ENCODE peak calls at places on chromosomes 4 and X, in five cellular contexts. Y is heart left ventricle, H is fibroblast of lung, T is H1, M is WERI-Rb-1. Z is an unnamed sample.

GRCh38 chrX:118226060-118226428 is 109.4 kb upstream of the KLHL13 start:
- DNase-seq in Y (no peak), H (no peak), T (no peak), M (no peak), Z (no peak)

GRCh38 chrX:48025561-48025960 is 18.8 kb downstream of the SPACA5 start:
- DNase-seq in Y (no peak), H (peak; percentile 74), T (peak; percentile 50), M (peak; percentile 65), Z (peak; percentile 43)

GRCh38 chrX:115639481-115639880 is 78.5 kb downstream of the PLS3 start:
- DNase-seq in Y (no peak), H (no peak), T (no peak), M (no peak), Z (no peak)

GRCh38 chr4:899556-899906 is 32.6 kb downstream of the GAK start:
- DNase-seq in Y (no peak), H (no peak), T (no peak), M (no peak), Z (no peak)

GRCh38 chr4:158622251-158622650 is 49.4 kb downstream of the C4orf46 start:
- DNase-seq in Y (no peak), H (no peak), T (no peak), M (no peak), Z (no peak)

GRCh38 chrX:28550331-28550872 is 36.8 kb upstream of the IL1RAPL1 start:
- DNase-seq in Y (no peak), H (no peak), T (no peak), M (no peak), Z (no peak)

GRCh38 chrX:58025979-58026378 is 115.7 kb upstream of the ZXDA start:
- DNase-seq in Y (no peak), H (peak; percentile 1), T (peak; percentile 24), M (peak; percentile 29), Z (no peak)

GRCh38 chr4:57151481-57151880 is 41.3 kb upstream of the IGFBP7 start:
- DNase-seq in Y (no peak), H (no peak), T (no peak), M (no peak), Z (no peak)

GRCh38 chr4:45693746-45694145 is 430.1 kb downstream of the GABRG1 start:
- DNase-seq in Y (no peak), H (peak; percentile 0), T (no peak), M (no peak), Z (no peak)

GRCh38 chr4:87497141-87497540 is 32.0 kb downstream of the SPARCL1 start:
- DNase-seq in Y (no peak), H (no peak), T (peak; percentile 68), M (peak; percentile 11), Z (no peak)

GRCh38 chr4:19944806-19945205 is 306.9 kb upstream of the SLIT2 start:
- DNase-seq in Y (no peak), H (no peak), T (no peak), M (no peak), Z (no peak)

GRCh38 chr4:145452447-145453162 is 29.0 kb upstream of the SMAD1 start:
- DNase-seq in Y (no peak), H (no peak), T (no peak), M (no peak), Z (no peak)

GRCh38 chr4:17688011-17688441 is 73.6 kb downstream of the MED28 start:
- DNase-seq in Y (no peak), H (no peak), T (no peak), M (no peak), Z (no peak)

GRCh38 chrX:137547291-137547690 is 18.6 kb upstream of the ZIC3 start:
- DNase-seq in Y (no peak), H (no peak), T (peak; percentile 52), M (no peak), Z (no peak)

GRCh38 chr4:116357758-116358157 is 727.6 kb downstream of the TRAM1L1 start:
- DNase-seq in Y (no peak), H (no peak), T (no peak), M (no peak), Z (no peak)

GRCh38 chr4:123997736-123998449 is 601.3 kb downstream of the SPRY1 start:
- DNase-seq in Y (no peak), H (no peak), T (no peak), M (no peak), Z (no peak)

GRCh38 chrX:110407910-110408545 is 49.4 kb downstream of the RTL9 start:
- DNase-seq in Y (no peak), H (peak; percentile 72), T (peak; percentile 62), M (peak; percentile 53), Z (no peak)

GRCh38 chr4:105613326-105613725 is 60.9 kb downstream of the ARHGEF38 start:
- DNase-seq in Y (no peak), H (no peak), T (no peak), M (no peak), Z (no peak)

GRCh38 chr4:143360838-143361237 is 24.2 kb downstream of the GAB1 start:
- DNase-seq in Y (no peak), H (no peak), T (no peak), M (no peak), Z (no peak)
- H3K27ac ChIP-seq in Y (peak overlapping the region; percentile 1), H (no peak overlapping the region), T (no peak overlapping the region), M (no peak overlapping the region), Z (no peak overlapping the region)

DNA sequence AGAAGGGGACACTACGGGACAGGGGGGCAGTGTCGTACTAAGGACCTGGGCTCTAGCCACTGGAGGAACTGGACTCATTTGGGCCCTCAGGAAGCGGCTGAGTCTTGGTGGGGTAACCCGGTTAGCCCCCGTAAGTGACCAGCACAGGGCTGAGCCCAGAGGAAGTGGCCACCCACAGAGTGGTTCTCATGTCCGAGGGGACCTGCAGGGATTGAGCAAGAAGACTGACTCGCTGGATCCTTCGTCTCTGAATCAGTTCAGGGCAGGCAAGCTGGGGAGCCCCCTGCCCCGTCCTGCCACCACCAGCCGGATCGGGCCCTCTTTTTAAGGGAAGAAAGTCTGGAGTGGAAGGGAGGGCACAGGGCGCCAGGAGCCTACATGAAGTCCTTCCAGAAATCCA is 719 bp upstream of the BGN start:
- DNase-seq in Y (no peak), H (no peak), T (no peak), M (no peak), Z (no peak)
- H3K27ac ChIP-seq in Y (peak overlapping the region; percentile 83), H (no peak overlapping the region), T (no peak overlapping the region), M (peak overlapping the region; percentile 6), Z (no peak overlapping the region)

GRCh38 chr4:7360802-7361201 is 73.9 kb downstream of the PSAPL1 start:
- DNase-seq in Y (peak; percentile 35), H (no peak), T (no peak), M (no peak), Z (no peak)

GRCh38 chr4:7361256-7361655 is 73.5 kb downstream of the PSAPL1 start:
- DNase-seq in Y (peak; percentile 71), H (no peak), T (no peak), M (no peak), Z (no peak)

GRCh38 chr4:7357296-7357680 is 77.4 kb downstream of the PSAPL1 start:
- DNase-seq in Y (peak; percentile 16), H (no peak), T (no peak), M (no peak), Z (no peak)

GRCh38 chr4:7358100-7358735 is 76.5 kb downstream of the PSAPL1 start:
- DNase-seq in Y (peak; percentile 45), H (peak; percentile 88), T (no peak), M (peak; percentile 74), Z (no peak)

GRCh38 chr4:7359302-7360063 is 75.2 kb downstream of the PSAPL1 start:
- DNase-seq in Y (peak; percentile 11), H (no peak), T (no peak), M (no peak), Z (no peak)
- H3K27ac ChIP-seq in Y (no peak overlapping the region), H (no peak overlapping the region), T (no peak overlapping the region), M (peak overlapping the region; percentile 61), Z (no peak overlapping the region)

GRCh38 chr4:143347495-143347894 is 10.8 kb downstream of the GAB1 start:
- DNase-seq in Y (no peak), H (no peak), T (no peak), M (no peak), Z (no peak)
- H3K27ac ChIP-seq in Y (no peak overlapping the region), H (no peak overlapping the region), T (no peak overlapping the region), M (no peak overlapping the region), Z (no peak overlapping the region)

GRCh38 chr4:118746251-118746919 is 61.2 kb downstream of the METTL14 start:
- DNase-seq in Y (no peak), H (no peak), T (no peak), M (no peak), Z (no peak)
- H3K27ac ChIP-seq in Y (peak overlapping the region; percentile 86), H (no peak overlapping the region), T (no peak overlapping the region), M (no peak overlapping the region), Z (no peak overlapping the region)

GRCh38 chrX:56817179-56817578 is 88.1 kb downstream of the NBDY start:
- DNase-seq in Y (no peak), H (no peak), T (no peak), M (no peak), Z (no peak)

GRCh38 chrX:56813318-56813837 is 84.3 kb downstream of the NBDY start:
- DNase-seq in Y (no peak), H (peak; percentile 51), T (no peak), M (no peak), Z (no peak)

GRCh38 chrX:56811599-56811998 is 82.6 kb downstream of the NBDY start:
- DNase-seq in Y (no peak), H (no peak), T (no peak), M (no peak), Z (no peak)

GRCh38 chrX:56812515-56813105 is 83.6 kb downstream of the NBDY start:
- DNase-seq in Y (no peak), H (peak; percentile 24), T (no peak), M (no peak), Z (no peak)
- H3K27ac ChIP-seq in Y (no peak overlapping the region), H (no peak overlapping the region), T (no peak overlapping the region), M (no peak overlapping the region), Z (no peak overlapping the region)

DNA sequence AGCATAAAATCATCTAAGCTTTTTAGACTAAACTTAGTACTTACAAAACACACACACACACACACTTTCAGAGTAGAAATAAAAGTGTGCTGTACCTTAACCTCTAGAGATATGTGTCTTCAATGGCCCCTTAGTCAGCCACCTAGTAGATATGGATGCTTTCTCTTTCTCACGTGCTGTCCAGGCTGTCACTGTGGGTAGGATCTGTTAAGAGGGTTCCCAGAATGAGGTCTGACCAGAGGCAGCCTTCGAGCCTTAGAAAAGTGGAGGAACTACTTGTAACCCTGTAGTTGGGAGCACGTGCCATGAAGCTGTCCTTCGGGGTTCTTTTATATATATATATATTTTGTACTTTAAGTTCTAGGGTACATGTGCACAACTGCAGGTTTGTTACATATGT is 118.0 kb downstream of the COL4A5 start:
- DNase-seq in Y (no peak), H (no peak), T (no peak), M (no peak), Z (no peak)
- H3K27ac ChIP-seq in Y (no peak overlapping the region), H (no peak overlapping the region), T (no peak overlapping the region), M (no peak overlapping the region), Z (no peak overlapping the region)

Z was measured in iPS DF 6.9.